ENCODE peak calls at places on chromosomes 5 and 9, in four cellular contexts. O is GM23338, M is left lung, C is thoracic aorta. H is an unnamed sample.

GRCh38 chr5:31663519-31663918 is 24.6 kb downstream of the PDZD2 start:
- DNase-seq in O (no peak), M (no peak), C (peak), H (no peak)

GRCh38 chr5:142466195-142466951 is 141.6 kb upstream of the SPRY4 start:
- DNase-seq in O (no peak), M (no peak), C (no peak), H (no peak)

GRCh38 chr9:94945191-94946144 is 219.0 kb downstream of the AOPEP start:
- DNase-seq in O (no peak), M (no peak), C (peak), H (no peak)

GRCh38 chr5:178113141-178113787 is at the start of gene N4BP3:
- DNase-seq in O (peak), M (peak), C (no peak), H (peak)

GRCh38 chr5:134648425-134649162 is at the start of gene SEC24A:
- DNase-seq in O (peak), M (peak), C (peak), H (peak)

GRCh38 chr5:157651623-157652376 is 438 bp downstream of the SOX30 start:
- DNase-seq in O (peak), M (peak), C (no peak), H (peak)

GRCh38 chr5:53366245-53366644 is 114.2 kb upstream of the FST start:
- DNase-seq in O (no peak), M (no peak), C (no peak), H (no peak)

GRCh38 chr9:11992866-11993265 is 700.3 kb upstream of the TYRP1 start:
- DNase-seq in O (no peak), M (no peak), C (no peak), H (no peak)

GRCh38 chr5:176886336-176887251 is 12.6 kb downstream of the HK3 start:
- DNase-seq in O (no peak), M (peak), C (no peak), H (no peak)

GRCh38 chr9:101486693-101487442 is 46.8 kb upstream of the RNF20 start:
- DNase-seq in O (peak), M (peak), C (no peak), H (no peak)

GRCh38 chr9:79616013-79616412 is 44.2 kb downstream of the TLE4 start:
- DNase-seq in O (no peak), M (no peak), C (no peak), H (no peak)

GRCh38 chr5:51821697-51822096 is 438.4 kb downstream of the ISL1 start:
- DNase-seq in O (no peak), M (no peak), C (no peak), H (no peak)

GRCh38 chr5:38961691-38962090 is 112.5 kb downstream of the RICTOR start:
- DNase-seq in O (no peak), M (no peak), C (no peak), H (no peak)

GRCh38 chr9:115194216-115194615 is 76.3 kb upstream of the TNC start:
- DNase-seq in O (no peak), M (no peak), C (no peak), H (no peak)

GRCh38 chr5:133721365-133721764 is 109.0 kb upstream of the FSTL4 start:
- DNase-seq in O (no peak), M (no peak), C (no peak), H (no peak)

GRCh38 chr9:88936668-88937067 is 54.6 kb upstream of the S1PR3 start:
- DNase-seq in O (no peak), M (no peak), C (no peak), H (peak)

GRCh38 chr9:88930716-88931115 is 60.6 kb upstream of the S1PR3 start:
- DNase-seq in O (no peak), M (no peak), C (no peak), H (no peak)

GRCh38 chr9:88936132-88936531 is 55.1 kb upstream of the S1PR3 start:
- DNase-seq in O (no peak), M (no peak), C (no peak), H (no peak)

GRCh38 chr9:88933607-88934379 is 57.5 kb upstream of the S1PR3 start:
- DNase-seq in O (no peak), M (no peak), C (no peak), H (no peak)

DNA sequence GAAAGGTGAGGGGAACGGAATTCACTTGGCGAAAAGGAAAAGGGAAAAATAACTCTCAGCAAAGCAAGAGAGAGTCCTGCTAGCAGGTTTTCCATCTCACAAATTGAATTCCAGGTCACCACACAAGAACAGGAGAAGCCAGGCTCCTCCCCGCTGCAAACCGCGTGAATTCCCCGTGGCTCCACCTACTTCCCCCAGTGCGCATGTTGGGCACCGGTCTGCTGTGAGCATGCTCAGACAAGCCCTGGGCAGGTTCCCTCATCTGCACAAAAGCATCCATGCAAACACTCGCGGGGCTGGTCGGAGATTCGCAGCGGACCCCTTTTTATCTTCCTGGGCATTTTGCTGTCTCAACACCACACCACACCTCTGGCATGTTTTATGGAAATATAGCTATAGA is 58.5 kb upstream of the S1PR3 start:
- DNase-seq in O (peak), M (no peak), C (no peak), H (peak)
- H3K4me3 ChIP-seq in O (no peak), M (no peak), C (no peak), H (no peak)

DNA sequence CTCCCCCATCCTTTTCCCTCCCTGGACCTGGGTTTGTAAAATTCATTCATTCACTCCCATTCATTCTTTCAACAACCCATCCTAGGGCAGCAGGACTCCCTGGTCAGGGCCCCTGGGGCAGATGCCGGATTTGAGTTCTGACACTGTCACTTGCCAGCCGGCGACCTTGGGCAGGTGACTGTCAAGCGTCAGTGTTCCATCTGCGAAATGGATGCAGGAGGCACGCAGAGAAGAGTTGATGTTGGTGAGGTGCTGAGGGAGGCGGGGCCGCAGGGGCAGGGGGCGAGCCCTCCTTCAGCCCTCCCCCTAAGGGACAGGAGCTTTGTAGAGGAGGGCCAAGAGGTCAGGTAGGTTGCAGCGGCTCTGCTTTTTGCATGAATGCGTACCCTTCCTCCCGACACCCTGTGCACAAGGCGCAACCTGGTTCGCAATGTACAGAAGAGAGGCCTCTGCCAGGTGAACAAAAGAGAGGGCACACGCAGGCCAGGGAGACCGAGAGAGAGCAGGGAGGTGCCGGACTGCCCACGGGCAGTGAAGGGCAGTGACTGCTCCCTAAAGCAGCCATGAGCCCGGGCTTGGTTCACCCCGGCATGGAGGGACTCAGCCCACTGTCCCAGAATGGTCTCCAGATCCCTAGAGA is 128.1 kb downstream of the BARX1 start:
- DNase-seq in O (peak), M (peak), C (no peak), H (no peak)
- H3K4me3 ChIP-seq in O (peak), M (no peak), C (peak), H (peak)

DNA sequence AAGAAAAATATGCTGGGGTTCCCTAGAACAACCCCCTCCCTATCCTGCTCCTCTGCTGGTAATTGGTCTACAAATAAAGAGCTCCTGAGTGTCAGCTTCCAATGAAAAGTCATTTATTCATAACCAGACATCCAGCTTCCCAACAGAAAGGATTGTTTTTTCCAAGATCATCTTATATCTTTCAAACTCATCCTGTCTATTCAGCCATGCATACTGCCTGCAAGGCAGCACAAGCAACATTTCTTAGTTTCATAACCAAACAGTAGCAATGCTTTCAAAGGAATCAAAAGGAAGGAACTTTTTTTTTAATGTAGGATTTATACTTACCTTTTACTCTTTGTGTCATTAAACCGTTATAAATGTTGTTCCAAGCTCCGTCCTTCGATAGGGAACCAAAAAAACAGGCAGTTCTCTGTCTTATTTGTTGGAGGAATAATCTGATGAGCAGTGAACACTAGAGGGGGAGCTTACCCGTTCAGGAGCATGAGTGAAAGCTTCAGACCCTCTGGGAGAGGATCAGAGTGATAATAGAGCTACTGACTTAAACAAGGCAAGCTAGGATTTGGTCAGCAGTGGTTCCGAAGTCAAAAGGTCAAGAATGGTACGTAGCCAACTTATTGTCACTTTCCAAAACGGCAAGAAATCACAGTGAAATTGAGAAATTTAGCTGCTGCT is 893.1 kb downstream of the NR2F1-AS1 start:
- DNase-seq in O (peak), M (no peak), C (no peak), H (no peak)
- H3K4me3 ChIP-seq in O (no peak), M (no peak), C (no peak), H (no peak)

GRCh38 chr9:20317701-20318100 is 304.6 kb downstream of the MLLT3 start:
- DNase-seq in O (no peak), M (no peak), C (no peak), H (no peak)

GRCh38 chr9:20315672-20316071 is 306.6 kb downstream of the MLLT3 start:
- DNase-seq in O (no peak), M (no peak), C (no peak), H (no peak)

GRCh38 chr9:20312732-20313131 is 309.6 kb downstream of the MLLT3 start:
- DNase-seq in O (no peak), M (no peak), C (no peak), H (no peak)

GRCh38 chr9:20316372-20316771 is 305.9 kb downstream of the MLLT3 start:
- DNase-seq in O (no peak), M (no peak), C (no peak), H (no peak)

GRCh38 chr9:20314981-20315380 is 307.3 kb downstream of the MLLT3 start:
- DNase-seq in O (no peak), M (no peak), C (no peak), H (no peak)
- H3K4me3 ChIP-seq in O (no peak), M (no peak), C (no peak), H (no peak)

DNA sequence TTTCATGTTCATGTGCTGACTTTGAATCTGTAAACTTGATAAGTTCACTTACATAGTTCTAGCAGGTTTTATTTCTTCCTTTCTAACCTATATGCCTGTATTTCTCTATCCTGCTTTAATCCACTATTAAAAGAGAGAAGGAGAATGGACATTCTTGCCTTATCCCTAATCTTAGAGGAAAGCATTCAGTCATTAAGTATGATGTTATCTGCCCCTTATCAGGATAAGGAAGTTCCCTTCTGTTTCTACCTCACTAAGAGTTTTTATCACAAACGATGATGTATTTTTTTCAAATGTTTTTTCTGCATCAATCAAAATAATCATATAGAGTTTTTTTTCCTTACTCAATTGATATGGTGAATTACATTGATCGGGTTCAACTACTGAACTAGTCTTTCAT is 33.1 kb downstream of the DRD1 start:
- DNase-seq in O (no peak), M (no peak), C (no peak), H (no peak)
- H3K4me3 ChIP-seq in O (no peak), M (no peak), C (no peak), H (no peak)

H was measured in breast epithelium.